ENCODE peak calls at places on chromosomes 16 and 17, in seven cellular contexts. V is transverse colon, A is spleen, I is heart left ventricle, P is heart right ventricle, D is neural progenitor cell, J is lung. S is an unnamed sample.

GRCh38 chr17:21512307-21513011 is 136.3 kb downstream of the KCNJ12 start:
- DNase-seq in V (no peak), A (no peak), I (no peak), P (no peak), D (no peak), J (no peak), S (no peak)

GRCh38 chr17:39716879-39717536 is 13.3 kb downstream of the MIEN1 start:
- DNase-seq in V (peak; percentile 83), A (no peak), I (no peak), P (no peak), D (no peak), J (no peak), S (no peak)

GRCh38 chr17:73493212-73493814 is 150.9 kb downstream of the SDK2 start:
- DNase-seq in V (no peak), A (peak; percentile 39), I (no peak), P (no peak), D (no peak), J (no peak), S (no peak)

GRCh38 chr17:68011199-68011665 is 15.0 kb upstream of the C17orf58 start:
- DNase-seq in V (peak; percentile 75), A (peak; percentile 87), I (peak; percentile 48), P (peak; percentile 46), D (peak; percentile 66), J (peak; percentile 57), S (no peak)

GRCh38 chr16:31130899-31131298 is 4.6 kb downstream of the PRSS8 start:
- DNase-seq in V (peak; percentile 92), A (no peak), I (no peak), P (no peak), D (no peak), J (peak; percentile 91), S (no peak)

GRCh38 chr16:52469775-52470174 is 77.2 kb downstream of the TOX3 start:
- DNase-seq in V (no peak), A (no peak), I (no peak), P (no peak), D (no peak), J (no peak), S (no peak)

GRCh38 chr17:81137248-81137647 is 28.1 kb upstream of the PVALEF start:
- DNase-seq in V (no peak), A (no peak), I (no peak), P (no peak), D (no peak), J (no peak), S (no peak)

GRCh38 chr17:50603340-50603739 is 31.3 kb upstream of the ABCC3 start:
- DNase-seq in V (no peak), A (no peak), I (no peak), P (no peak), D (peak; percentile 63), J (no peak), S (no peak)

GRCh38 chr16:88387941-88388627 is 5.3 kb downstream of the ZNF469 start:
- DNase-seq in V (peak; percentile 82), A (no peak), I (peak; percentile 47), P (no peak), D (peak; percentile 22), J (peak; percentile 83), S (no peak)

GRCh38 chr16:84933774-84934571 is 77.4 kb downstream of the ZDHHC7 start:
- DNase-seq in V (no peak), A (peak; percentile 88), I (peak; percentile 92), P (peak; percentile 81), D (no peak), J (no peak), S (peak; percentile 88)

GRCh38 chr16:31050280-31051030 is 17.1 kb downstream of the STX4 start:
- DNase-seq in V (no peak), A (no peak), I (no peak), P (no peak), D (no peak), J (no peak), S (no peak)

GRCh38 chr16:64589836-64590235 is 532.0 kb downstream of the CDH11 start:
- DNase-seq in V (no peak), A (no peak), I (no peak), P (no peak), D (no peak), J (no peak), S (no peak)

GRCh38 chr16:86768231-86768791 is 190.0 kb downstream of the FOXL1 start:
- DNase-seq in V (no peak), A (no peak), I (no peak), P (no peak), D (no peak), J (no peak), S (no peak)

GRCh38 chr16:57668630-57669475 is 747 bp downstream of the ADGRG3 start:
- DNase-seq in V (no peak), A (peak; percentile 76), I (peak; percentile 25), P (no peak), D (no peak), J (no peak), S (no peak)

GRCh38 chr16:57669476-57670162 is 1.5 kb downstream of the ADGRG3 start:
- DNase-seq in V (no peak), A (peak; percentile 78), I (peak; percentile 17), P (no peak), D (no peak), J (no peak), S (no peak)

GRCh38 chr16:57670206-57670605 is 2.1 kb downstream of the ADGRG3 start:
- DNase-seq in V (no peak), A (no peak), I (peak; percentile 7), P (no peak), D (no peak), J (no peak), S (no peak)

GRCh38 chr16:57672824-57673223 is 4.7 kb downstream of the ADGRG3 start:
- DNase-seq in V (no peak), A (no peak), I (no peak), P (no peak), D (no peak), J (no peak), S (no peak)

GRCh38 chr16:57672416-57672815 is 4.3 kb downstream of the ADGRG3 start:
- DNase-seq in V (no peak), A (no peak), I (no peak), P (no peak), D (no peak), J (no peak), S (no peak)
- H3K4me1 ChIP-seq in V (no peaks in the 10 kb centered on the region), A (peaks cover 15% of the 10 kb centered on the region), I (no peaks in the 10 kb centered on the region), P (no peaks in the 10 kb centered on the region), D (peaks cover 19% of the 10 kb centered on the region), J (no peaks in the 10 kb centered on the region), S (no peaks in the 10 kb centered on the region)

DNA sequence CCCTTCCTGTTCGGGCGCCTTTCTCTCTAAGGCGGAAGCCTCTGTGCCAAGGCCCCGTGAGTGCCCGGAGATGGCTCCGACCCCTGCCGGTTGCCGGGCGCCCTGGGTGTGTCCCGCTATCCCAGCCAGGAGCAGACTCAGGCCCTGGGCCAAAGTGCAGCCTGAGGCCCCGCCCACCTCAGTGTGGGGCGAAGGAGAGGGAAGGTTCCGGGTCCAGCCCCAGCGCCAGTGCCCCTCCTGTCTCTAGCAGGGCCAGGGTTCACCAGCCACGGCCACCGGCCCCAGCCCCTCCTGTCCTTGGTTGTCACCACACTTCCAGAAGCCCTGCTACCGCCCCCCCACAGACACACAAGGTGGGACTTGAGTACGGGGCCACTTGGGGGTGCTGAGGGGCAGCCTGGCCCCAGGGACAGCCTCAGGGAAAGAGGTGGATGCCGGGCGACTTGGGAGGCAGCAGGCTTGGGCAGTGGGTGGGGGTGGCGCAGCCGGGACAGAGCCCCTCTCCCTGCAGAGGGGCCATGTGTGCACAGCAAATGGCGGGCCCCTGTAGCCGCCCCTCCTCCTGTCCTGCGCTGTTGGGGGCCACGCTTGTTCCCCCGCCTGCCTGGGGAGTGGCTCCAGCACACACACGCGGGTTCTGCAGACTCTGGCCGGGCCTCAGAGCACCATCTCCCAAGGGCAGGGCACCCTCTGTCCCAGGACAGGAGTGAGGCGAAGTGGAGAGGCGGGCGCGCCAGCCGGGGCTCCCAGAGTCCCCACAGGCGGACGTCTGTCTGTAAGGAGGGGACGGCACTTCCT is 6.0 kb downstream of the C1QTNF8 start:
- DNase-seq in V (peak; percentile 93), A (no peak), I (peak; percentile 82), P (peak; percentile 65), D (no peak), J (no peak), S (no peak)
- TF ChIP-seq CTCF in V (no peak), A (no peak), I (peak; percentile 10), P (no peak), D (no peak), J (no peak), S (peak; percentile 13)

DNA sequence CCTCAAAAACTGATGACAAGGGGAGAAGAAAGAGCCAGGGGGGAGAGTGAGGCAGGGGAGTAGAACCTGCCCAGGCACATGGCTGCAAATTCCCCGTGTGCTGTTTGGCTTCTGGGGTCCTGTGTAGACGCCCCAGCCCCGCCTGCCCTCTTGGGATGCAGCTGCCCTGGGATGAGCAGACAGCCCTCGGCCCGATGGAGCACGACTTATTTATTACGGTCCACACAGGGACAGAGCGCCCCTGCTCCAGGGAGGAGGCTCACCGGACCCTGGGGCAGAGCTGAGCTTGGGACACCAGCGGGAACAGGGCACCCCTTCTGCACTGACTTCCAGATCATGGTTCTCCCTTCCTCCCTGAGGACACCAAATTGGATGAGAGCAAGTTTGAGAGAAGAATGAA is 9.1 kb downstream of the LDHD start:
- DNase-seq in V (no peak), A (peak; percentile 69), I (no peak), P (no peak), D (no peak), J (no peak), S (no peak)
- H3K4me3 ChIP-seq in V (no peak overlapping the region), A (no peak overlapping the region), I (no peak overlapping the region), P (no peak overlapping the region), D (no peak overlapping the region), J (no peak overlapping the region), S (no peak overlapping the region)

GRCh38 chr17:27577884-27578717 is 52.9 kb upstream of the LGALS9 start:
- DNase-seq in V (no peak), A (no peak), I (peak; percentile 63), P (peak; percentile 27), D (no peak), J (no peak), S (peak; percentile 78)

GRCh38 chr17:27575912-27576252 is 55.1 kb upstream of the LGALS9 start:
- DNase-seq in V (no peak), A (no peak), I (no peak), P (no peak), D (no peak), J (no peak), S (no peak)

GRCh38 chr17:27575100-27575911 is 55.7 kb upstream of the LGALS9 start:
- DNase-seq in V (no peak), A (no peak), I (no peak), P (no peak), D (no peak), J (no peak), S (no peak)

GRCh38 chr17:27577124-27577761 is 53.7 kb upstream of the LGALS9 start:
- DNase-seq in V (no peak), A (no peak), I (no peak), P (no peak), D (peak; percentile 60), J (no peak), S (no peak)

DNA sequence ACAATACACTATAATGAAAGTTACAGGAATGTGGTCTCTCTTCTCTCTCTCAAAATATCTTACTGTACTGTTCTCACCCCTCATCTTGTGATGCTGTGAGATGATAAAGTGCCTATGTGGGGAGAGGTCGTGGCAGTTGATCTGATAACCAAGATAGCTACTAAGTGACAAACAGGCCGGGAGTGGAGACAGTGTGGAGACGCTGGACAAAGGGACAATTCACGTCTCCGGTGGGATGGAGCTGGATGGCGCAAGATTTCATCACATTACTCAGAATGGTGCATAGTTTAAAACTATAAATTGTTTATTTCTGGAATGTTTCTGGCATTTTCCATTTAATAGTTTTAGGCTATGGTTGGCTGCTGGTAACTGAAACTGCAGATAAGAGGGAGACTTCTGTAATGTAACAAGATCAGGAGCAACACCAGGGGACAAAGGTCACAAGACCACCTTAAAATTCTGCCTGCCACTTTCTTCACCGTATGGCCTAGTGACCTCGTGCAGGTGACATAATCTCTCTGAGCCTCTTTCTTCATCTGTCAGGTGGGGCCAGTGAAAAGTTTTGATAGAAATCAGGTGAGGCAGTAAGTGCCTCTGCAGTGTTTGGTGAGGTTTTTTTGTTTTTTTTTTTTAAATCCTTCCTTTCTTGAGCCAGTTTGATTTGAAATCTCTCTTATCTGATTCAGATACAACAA is 54.4 kb upstream of the LGALS9 start:
- DNase-seq in V (no peak), A (no peak), I (no peak), P (no peak), D (no peak), J (no peak), S (no peak)
- H3K4me1 ChIP-seq in V (peaks cover 13% of the 10 kb centered on the region), A (peaks cover 48% of the 10 kb centered on the region), I (peaks cover 33% of the 10 kb centered on the region), P (peaks cover 16% of the 10 kb centered on the region), D (peaks cover 14% of the 10 kb centered on the region), J (peaks cover 6% of the 10 kb centered on the region), S (no peaks in the 10 kb centered on the region)

S was measured in right atrium auricular region.